ENCODE peak calls at places on chromosomes 16 and 17, in four cellular contexts. One of them, this sample, is unnamed.

GRCh38 chr17:10752696-10753095 is 22.9 kb upstream of the TMEM220 start:
- DNase-seq in NCI-H345: no peak
- DNase-seq in K562: peak; percentile 8
- DNase-seq in CD8-positive, alpha-beta memory T cell: no peak
- DNase-seq in this sample: no peak

GRCh38 chr16:1309888-1310831 is 724 bp downstream of the UBE2I start:
- DNase-seq in NCI-H345: no peak
- DNase-seq in K562: peak; percentile 65
- DNase-seq in CD8-positive, alpha-beta memory T cell: peak; percentile 64
- DNase-seq in this sample: no peak

GRCh38 chr16:15396948-15397594 is 1.5 kb downstream of the MPV17L start:
- DNase-seq in NCI-H345: no peak
- DNase-seq in K562: no peak
- DNase-seq in CD8-positive, alpha-beta memory T cell: no peak
- DNase-seq in this sample: no peak

GRCh38 chr16:962901-963814 is 7.6 kb downstream of the LMF1 start:
- DNase-seq in NCI-H345: no peak
- DNase-seq in K562: no peak
- DNase-seq in CD8-positive, alpha-beta memory T cell: no peak
- DNase-seq in this sample: no peak

GRCh38 chr16:66266436-66267286 is 99.8 kb upstream of the CDH5 start:
- DNase-seq in NCI-H345: no peak
- DNase-seq in K562: no peak
- DNase-seq in CD8-positive, alpha-beta memory T cell: no peak
- DNase-seq in this sample: no peak

GRCh38 chr17:78875738-78876597 is 27.0 kb downstream of the CEP295NL start:
- DNase-seq in NCI-H345: no peak
- DNase-seq in K562: no peak
- DNase-seq in CD8-positive, alpha-beta memory T cell: no peak
- DNase-seq in this sample: no peak

GRCh38 chr17:31397256-31397939 is 5.9 kb downstream of the RAB11FIP4 start:
- DNase-seq in NCI-H345: no peak
- DNase-seq in K562: no peak
- DNase-seq in CD8-positive, alpha-beta memory T cell: no peak
- DNase-seq in this sample: no peak

GRCh38 chr16:29877266-29877961 is 14.4 kb upstream of the CDIPT start:
- DNase-seq in NCI-H345: no peak
- DNase-seq in K562: peak; percentile 97
- DNase-seq in CD8-positive, alpha-beta memory T cell: no peak
- DNase-seq in this sample: no peak

GRCh38 chr16:28846080-28846932 is at the start of gene TUFM:
- DNase-seq in NCI-H345: peak; percentile 99
- DNase-seq in K562: peak; percentile 91
- DNase-seq in CD8-positive, alpha-beta memory T cell: peak; percentile 96
- DNase-seq in this sample: peak; percentile 94

GRCh38 chr17:54899201-54899600 is 1.5 kb upstream of the TOM1L1 start:
- DNase-seq in NCI-H345: no peak
- DNase-seq in K562: no peak
- DNase-seq in CD8-positive, alpha-beta memory T cell: no peak
- DNase-seq in this sample: no peak

This sample was measured in thoracic aorta.